ENCODE peak calls at places on chromosomes 7 and 10, in eight cellular contexts. X is germinal center; T is non-pigmented ciliary epithelial cell; Z is Panc1; I is HL-60; N is effector memory CD4-positive, alpha-beta T cell; F is stimulated activated CD4-positive, alpha-beta T cell treated with anti-CD3 and anti-CD28 coated beads, Interleukin-1b, Interleukin-23, amount 100 ng/mL, for 48 hours; M is T-cell. B is an unnamed sample.

GRCh38 chr7:28847681-28848080 is 110.4 kb downstream of the TRIL start:
- DNase-seq in T (no peak), X (no peak), Z (no peak), M (no peak), N (no peak), I (no peak), F (no peak), B (no peak)

GRCh38 chr10:110739811-110740271 is 95.7 kb downstream of the RBM20 start:
- DNase-seq in Z (no peak), X (no peak), F (peak), T (no peak), N (no peak), I (no peak), M (no peak), B (no peak)

GRCh38 chr10:49171326-49172140 is 16.7 kb downstream of the TMEM273 start:
- DNase-seq in M (no peak), Z (no peak), I (no peak), X (no peak), T (no peak), F (no peak), N (no peak), B (no peak)

GRCh38 chr10:103855424-103855823 is at the start of gene SH3PXD2A:
- DNase-seq in T (no peak), X (no peak), M (peak), I (no peak), N (peak), Z (no peak), F (no peak), B (no peak)

GRCh38 chr10:99461230-99461629 is 30.8 kb upstream of the GOT1 start:
- DNase-seq in F (no peak), I (no peak), M (no peak), Z (no peak), N (no peak), X (no peak), T (peak), B (no peak)

GRCh38 chr7:128030999-128031681 is at the start of gene LRRC4:
- DNase-seq in X (peak), N (no peak), I (peak), M (peak), Z (no peak), T (no peak), F (peak), B (no peak)

GRCh38 chr7:48094861-48095293 is 5.8 kb downstream of the UPP1 start:
- DNase-seq in I (no peak), M (no peak), Z (no peak), F (no peak), N (no peak), T (no peak), X (no peak), B (no peak)

GRCh38 chr10:51878695-51879094 is 179.3 kb upstream of the CSTF2T start:
- DNase-seq in N (no peak), F (no peak), Z (no peak), X (no peak), M (no peak), T (no peak), I (no peak), B (no peak)

GRCh38 chr7:18488047-18488446 is 7.5 kb upstream of the HDAC9 start:
- DNase-seq in X (no peak), M (no peak), N (no peak), I (no peak), Z (no peak), T (no peak), F (no peak), B (no peak)

GRCh38 chr7:123871998-123872867 is 27.3 kb downstream of the HYAL4 start:
- DNase-seq in M (peak), Z (peak), T (no peak), I (peak), F (peak), N (no peak), X (peak), B (peak)

GRCh38 chr10:123800299-123800698 is 91.3 kb downstream of the CPXM2 start:
- DNase-seq in M (no peak), F (no peak), X (no peak), N (no peak), I (no peak), Z (no peak), T (peak), B (no peak)

GRCh38 chr10:28367865-28368541 is 65.1 kb upstream of the MPP7 start:
- DNase-seq in M (peak), I (peak), X (peak), T (no peak), Z (no peak), N (peak), F (peak), B (peak)

GRCh38 chr7:30795161-30795943 is 24.1 kb downstream of the MINDY4 start:
- DNase-seq in F (no peak), T (no peak), Z (no peak), N (no peak), M (no peak), X (no peak), I (no peak), B (no peak)

GRCh38 chr10:77027576-77027975 is 610.0 kb downstream of the KCNMA1 start:
- DNase-seq in X (no peak), T (no peak), F (no peak), I (peak), N (no peak), M (no peak), Z (no peak), B (no peak)

GRCh38 chr7:105112440-105113418 is 98.7 kb downstream of the KMT2E start:
- DNase-seq in M (no peak), T (no peak), I (no peak), Z (no peak), F (no peak), N (no peak), X (no peak), B (no peak)

GRCh38 chr10:69976795-69977546 is 75.7 kb upstream of the MACROH2A2 start:
- DNase-seq in F (no peak), N (no peak), T (no peak), Z (no peak), M (no peak), X (no peak), I (no peak), B (no peak)

GRCh38 chr10:33570495-33570894 is 236.0 kb upstream of the NRP1 start:
- DNase-seq in N (no peak), F (no peak), X (no peak), M (no peak), I (peak), Z (no peak), T (no peak), B (no peak)

GRCh38 chr10:57925045-57925444 is 342.6 kb downstream of the IPMK start:
- DNase-seq in I (no peak), M (no peak), F (no peak), Z (no peak), T (no peak), X (no peak), N (no peak), B (no peak)

GRCh38 chr7:132687981-132688383 is 111.7 kb upstream of the PLXNA4 start:
- DNase-seq in N (no peak), F (no peak), M (no peak), Z (no peak), X (no peak), T (no peak), I (no peak), B (no peak)

GRCh38 chr10:125294109-125294508 is 133.7 kb upstream of the CTBP2 start:
- DNase-seq in Z (no peak), N (no peak), X (no peak), F (no peak), I (no peak), T (no peak), M (no peak), B (no peak)

GRCh38 chr10:53111529-53111928 is 338.9 kb upstream of the MBL2 start:
- DNase-seq in N (no peak), T (no peak), M (no peak), F (peak), Z (no peak), I (no peak), X (no peak), B (no peak)

GRCh38 chr7:155449008-155449879 is 8.7 kb upstream of the EN2 start:
- DNase-seq in T (no peak), X (no peak), M (no peak), I (no peak), F (no peak), Z (no peak), N (no peak), B (no peak)

GRCh38 chr10:133419211-133419950 is 5.0 kb downstream of the SPRN start:
- DNase-seq in X (no peak), I (no peak), T (no peak), N (no peak), Z (no peak), F (no peak), M (no peak), B (no peak)

GRCh38 chr10:30057421-30057841 is 2.0 kb downstream of the JCAD start:
- DNase-seq in I (no peak), X (no peak), Z (no peak), N (no peak), F (no peak), T (no peak), M (no peak), B (no peak)

GRCh38 chr7:135771961-135772638 is 23.5 kb upstream of the FAM180A start:
- DNase-seq in F (no peak), M (no peak), Z (no peak), X (no peak), I (peak), T (peak), N (no peak), B (no peak)

GRCh38 chr10:16519908-16520861 is 1.5 kb downstream of the C1QL3 start:
- DNase-seq in M (no peak), N (no peak), I (no peak), F (peak), X (peak), Z (no peak), T (no peak), B (no peak)

B was measured in T-helper 9 cell.